ENCODE peak calls at places on chromosomes 5 and 9, in seven cellular contexts. O, D, F, A, E, R and K are unnamed samples.

GRCh38 chr9:130997925-130998595 is 10.9 kb upstream of the LAMC3 start:
- DNase-seq in F (peak; percentile 65), O (peak; percentile 57), R (peak; percentile 95), E (peak; percentile 60), A (peak; percentile 85), D (peak; percentile 75), K (no peak)

GRCh38 chr5:150623152-150623877 is 17.1 kb upstream of the SYNPO start:
- DNase-seq in R (no peak), E (no peak), F (no peak), D (no peak), O (no peak), A (no peak), K (no peak)

GRCh38 chr5:131488463-131488862 is 146.6 kb downstream of the RAPGEF6 start:
- DNase-seq in F (no peak), O (no peak), R (no peak), D (peak; percentile 44), E (no peak), A (peak; percentile 82), K (no peak)

GRCh38 chr9:135301271-135302263 is 178.0 kb upstream of the PPP1R26 start:
- DNase-seq in E (no peak), O (no peak), R (no peak), A (no peak), D (no peak), F (no peak), K (no peak)

GRCh38 chr5:158537343-158537742 is 562.4 kb downstream of the EBF1 start:
- DNase-seq in D (no peak), F (no peak), R (peak; percentile 31), A (no peak), E (no peak), O (no peak), K (no peak)

GRCh38 chr9:124818431-124819281 is 34.6 kb upstream of the WDR38 start:
- DNase-seq in A (peak; percentile 36), D (peak; percentile 35), O (peak; percentile 20), R (peak; percentile 75), F (peak; percentile 71), E (peak; percentile 92), K (no peak)

GRCh38 chr5:132473019-132473531 is 17.5 kb downstream of the IRF1 start:
- DNase-seq in O (peak; percentile 94), R (no peak), D (no peak), F (no peak), A (no peak), E (no peak), K (peak; percentile 96)

GRCh38 chr5:102911973-102912372 is 156.9 kb downstream of the PAM start:
- DNase-seq in A (no peak), E (peak; percentile 61), F (peak; percentile 52), D (peak; percentile 78), O (no peak), R (no peak), K (no peak)

GRCh38 chr5:31651241-31651640 is 12.3 kb downstream of the PDZD2 start:
- DNase-seq in F (no peak), A (no peak), O (no peak), R (no peak), D (no peak), E (no peak), K (no peak)

GRCh38 chr5:83721878-83722779 is 1.5 kb upstream of the HAPLN1 start:
- DNase-seq in A (peak; percentile 51), F (peak; percentile 76), E (peak; percentile 50), O (no peak), R (peak; percentile 85), D (peak; percentile 35), K (no peak)

GRCh38 chr9:123401879-123402513 is 46.0 kb downstream of the CRB2 start:
- DNase-seq in F (peak; percentile 25), A (peak; percentile 71), D (peak; percentile 45), O (no peak), E (peak; percentile 41), R (peak; percentile 81), K (no peak)

GRCh38 chr9:94900222-94901018 is 173.9 kb downstream of the AOPEP start:
- DNase-seq in F (no peak), E (peak; percentile 87), A (no peak), R (no peak), D (peak; percentile 97), O (no peak), K (no peak)

GRCh38 chr9:16458696-16459420 is 411.6 kb downstream of the BNC2 start:
- DNase-seq in R (no peak), O (no peak), F (no peak), A (no peak), E (peak; percentile 89), D (peak; percentile 73), K (no peak)

GRCh38 chr9:137619240-137620090 is 660 bp downstream of the EHMT1 start:
- DNase-seq in R (peak; percentile 51), E (peak; percentile 50), F (peak; percentile 30), D (peak; percentile 49), O (peak; percentile 45), A (peak; percentile 56), K (peak; percentile 20)

GRCh38 chr5:130541617-130542221 is 623.3 kb downstream of the HINT1 start:
- DNase-seq in O (no peak), F (peak; percentile 43), E (peak; percentile 75), D (peak; percentile 88), R (no peak), A (peak; percentile 86), K (no peak)

GRCh38 chr9:35736201-35736633 is 3.8 kb downstream of the CREB3 start:
- DNase-seq in F (peak; percentile 63), D (peak; percentile 79), O (peak; percentile 72), R (peak; percentile 87), A (peak; percentile 78), E (peak; percentile 82), K (peak; percentile 64)

GRCh38 chr9:93419023-93419422 is 32.5 kb upstream of the FAM120A start:
- DNase-seq in F (no peak), R (no peak), D (no peak), A (no peak), E (no peak), O (no peak), K (no peak)

GRCh38 chr9:71285191-71285656 is 163.8 kb upstream of the TRPM3 start:
- DNase-seq in D (peak; percentile 69), R (peak; percentile 91), E (peak; percentile 73), O (peak; percentile 29), F (peak; percentile 59), A (peak; percentile 85), K (peak; percentile 19)

GRCh38 chr5:59178071-59178470 is 595.2 kb downstream of the RAB3C start:
- DNase-seq in E (no peak), R (no peak), A (no peak), D (no peak), F (no peak), O (no peak), K (no peak)